ENCODE peak calls at places on chromosome 4, in four cellular contexts. L is GM06990, G is DND-41, J is progenitor cell of endocrine pancreas. V is an unnamed sample.

GRCh38 chr4:125389713-125390112 is 75.0 kb downstream of the FAT4 start:
- DNase-seq in L (no peak), G (no peak), J (no peak), V (no peak)

GRCh38 chr4:8086751-8087445 is 71.7 kb downstream of the ABLIM2 start:
- DNase-seq in L (no peak), G (no peak), J (no peak), V (no peak)

GRCh38 chr4:76301068-76301774 is 5.3 kb upstream of the STBD1 start:
- DNase-seq in L (peak; percentile 66), G (no peak), J (no peak), V (no peak)

GRCh38 chr4:123405212-123405856 is 8.7 kb downstream of the SPRY1 start:
- DNase-seq in L (no peak), G (no peak), J (no peak), V (no peak)

GRCh38 chr4:69497081-69497480 is 1.4 kb upstream of the UGT2B4 start:
- DNase-seq in L (no peak), G (no peak), J (no peak), V (no peak)

GRCh38 chr4:87032884-87033533 is 98.2 kb downstream of the AFF1 start:
- DNase-seq in L (no peak), G (no peak), J (no peak), V (no peak)

GRCh38 chr4:164931551-164932324 is 45.7 kb downstream of the TRIM61 start:
- DNase-seq in L (no peak), G (no peak), J (no peak), V (no peak)

GRCh38 chr4:71259911-71260331 is 78.9 kb upstream of the SLC4A4 start:
- DNase-seq in L (no peak), G (no peak), J (no peak), V (no peak)

GRCh38 chr4:169202143-169202699 is 68.5 kb downstream of the SH3RF1 start:
- DNase-seq in L (no peak), G (no peak), J (no peak), V (no peak)

GRCh38 chr4:109243871-109244270 is 58.6 kb downstream of the COL25A1 start:
- DNase-seq in L (no peak), G (no peak), J (no peak), V (no peak)

GRCh38 chr4:181007751-181008150 is 1235.5 kb upstream of the TENM3 start:
- DNase-seq in L (no peak), G (no peak), J (no peak), V (no peak)

GRCh38 chr4:46649390-46649789 is 259.5 kb upstream of the GABRA2 start:
- DNase-seq in L (no peak), G (no peak), J (no peak), V (no peak)

GRCh38 chr4:99403380-99404194 is 31.6 kb downstream of the ADH7 start:
- DNase-seq in L (no peak), G (no peak), J (no peak), V (no peak)

GRCh38 chr4:89099034-89099433 is 12.3 kb upstream of the TIGD2 start:
- DNase-seq in L (no peak), G (no peak), J (no peak), V (no peak)

GRCh38 chr4:13454786-13455185 is 29.4 kb downstream of the RAB28 start:
- DNase-seq in L (no peak), G (no peak), J (no peak), V (no peak)

GRCh38 chr4:73127839-73128448 is 58.4 kb upstream of the COX18 start:
- DNase-seq in L (no peak), G (no peak), J (no peak), V (no peak)
- TF ChIP-seq CTCF in L (peak; percentile 24), G (peak; percentile 44), J (peak; percentile 22), V (peak; percentile 54)

GRCh38 chr4:113762851-113763172 is 1.3 kb upstream of the CAMK2D start:
- DNase-seq in L (no peak), G (no peak), J (no peak), V (no peak)

GRCh38 chr4:113766882-113767281 is 5.3 kb upstream of the CAMK2D start:
- DNase-seq in L (no peak), G (no peak), J (no peak), V (no peak)

GRCh38 chr4:113761682-113762060 is at the start of gene CAMK2D:
- DNase-seq in L (peak; percentile 89), G (peak; percentile 87), J (peak; percentile 71), V (peak; percentile 69)

GRCh38 chr4:113762061-113762850 is 718 bp upstream of the CAMK2D start:
- DNase-seq in L (peak; percentile 98), G (peak; percentile 98), J (peak; percentile 96), V (peak; percentile 92)

GRCh38 chr4:113764720-113765264 is 3.3 kb upstream of the CAMK2D start:
- DNase-seq in L (no peak), G (no peak), J (no peak), V (no peak)
- TF ChIP-seq CTCF in L (no peak), G (no peak), J (no peak), V (no peak)

GRCh38 chr4:57219389-57219890 is 109.3 kb upstream of the IGFBP7 start:
- DNase-seq in L (no peak), G (no peak), J (no peak), V (no peak)
- TF ChIP-seq CTCF in L (no peak), G (no peak), J (no peak), V (no peak)

GRCh38 chr4:23881674-23882337 is 8.0 kb downstream of the PPARGC1A start:
- DNase-seq in L (no peak), G (no peak), J (no peak), V (no peak)
- TF ChIP-seq CTCF in L (no peak), G (no peak), J (peak; percentile 29), V (peak; percentile 34)

GRCh38 chr4:106809083-106809482 is 227.0 kb downstream of the DKK2 start:
- DNase-seq in L (no peak), G (peak; percentile 10), J (no peak), V (no peak)
- TF ChIP-seq CTCF in L (peak; percentile 6), G (peak; percentile 57), J (peak; percentile 30), V (peak; percentile 53)

DNA sequence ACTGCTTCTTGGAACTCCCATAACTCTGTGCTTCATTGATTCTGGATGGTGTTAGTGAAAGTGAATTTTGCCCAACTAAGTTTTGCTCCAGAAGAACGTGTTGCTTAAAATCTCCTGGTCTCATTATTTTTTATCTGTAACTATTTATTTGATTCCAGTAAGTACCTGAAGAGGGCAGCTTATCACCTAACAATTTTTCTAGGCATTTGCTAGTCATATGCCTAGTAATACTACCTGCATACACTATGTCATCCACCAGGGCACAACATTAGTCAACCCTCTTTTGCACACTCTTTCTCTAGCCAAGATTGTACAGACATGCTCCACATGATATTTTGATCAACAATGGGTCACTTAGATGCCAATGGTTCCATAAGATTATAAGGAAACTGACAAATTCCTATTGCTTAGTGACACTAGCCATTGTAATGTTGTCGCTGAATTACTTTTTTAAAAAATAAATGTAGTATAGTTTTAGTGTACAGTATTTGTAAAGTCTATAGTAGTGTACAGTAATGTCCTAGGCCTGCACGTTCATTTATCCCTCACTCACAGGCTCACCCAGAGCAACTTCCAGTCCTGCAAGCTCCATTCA is 499.9 kb upstream of the AADAT start:
- DNase-seq in L (no peak), G (no peak), J (no peak), V (no peak)
- TF ChIP-seq CTCF in L (peak; percentile 59), G (peak; percentile 32), J (peak; percentile 35), V (peak; percentile 66)

DNA sequence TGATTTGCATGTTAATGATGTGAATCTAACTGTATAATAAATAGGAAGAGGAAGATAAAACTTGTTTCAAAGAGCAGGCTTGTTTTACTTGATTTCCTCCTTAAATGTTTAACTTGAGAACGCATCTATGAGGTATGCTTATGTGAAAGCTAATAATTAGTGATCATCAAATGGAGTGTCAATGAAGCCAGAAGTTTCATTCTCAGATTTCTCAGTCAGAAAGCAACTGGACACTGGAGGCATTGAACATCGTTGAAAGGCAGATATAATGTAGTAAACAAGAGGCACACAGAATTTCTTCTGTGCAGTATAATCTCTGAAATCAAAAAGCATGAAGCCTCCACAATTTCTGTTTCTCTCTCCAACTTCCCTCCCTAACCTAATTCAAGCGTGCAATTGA is 672.9 kb downstream of the ADGRL3 start:
- DNase-seq in L (no peak), G (no peak), J (no peak), V (no peak)
- TF ChIP-seq CTCF in L (no peak), G (no peak), J (no peak), V (no peak)

GRCh38 chr4:56656346-56656643 is 24.8 kb downstream of the HOPX start:
- DNase-seq in L (no peak), G (no peak), J (no peak), V (peak; percentile 14)
- TF ChIP-seq CTCF in L (peak; percentile 36), G (no peak), J (peak; percentile 28), V (peak; percentile 41)

V was measured in neural crest cell.